ENCODE peak calls at places on chromosomes 12 and 14, in seven cellular contexts. X is kidney, Y is neural crest cell, A is mucosa of descending colon, E is Peyer's patch, H is fibroblast of pulmonary artery, W is endothelial cell. N is an unnamed sample.

GRCh38 chr12:47892819-47893218 is 12.0 kb downstream of the VDR start:
- DNase-seq in X (no peak), Y (no peak), A (no peak), E (no peak), H (no peak), W (no peak), N (no peak)

GRCh38 chr12:106139422-106140141 is 828 bp upstream of the NUAK1 start:
- DNase-seq in X (peak; percentile 95), Y (peak; percentile 55), A (peak; percentile 78), E (no peak), H (peak; percentile 72), W (peak; percentile 70), N (peak; percentile 95)

GRCh38 chr12:131947482-131948027 is 2.2 kb upstream of the EP400 start:
- DNase-seq in X (peak; percentile 45), Y (no peak), A (no peak), E (no peak), H (no peak), W (no peak), N (no peak)

GRCh38 chr14:23307687-23308644 is 1.3 kb downstream of the BCL2L2 start:
- DNase-seq in X (no peak), Y (no peak), A (no peak), E (no peak), H (peak; percentile 36), W (no peak), N (no peak)

GRCh38 chr12:11026118-11026517 is 3.7 kb upstream of the TAS2R19 start:
- DNase-seq in X (no peak), Y (no peak), A (no peak), E (no peak), H (no peak), W (peak; percentile 26), N (no peak)

GRCh38 chr14:99509871-99510555 is 28.8 kb downstream of the CCNK start:
- DNase-seq in X (peak; percentile 70), Y (no peak), A (no peak), E (no peak), H (no peak), W (no peak), N (no peak)

GRCh38 chr14:92880851-92881250 is 42.1 kb upstream of the CHGA start:
- DNase-seq in X (no peak), Y (no peak), A (peak; percentile 11), E (no peak), H (peak; percentile 60), W (no peak), N (peak; percentile 64)

GRCh38 chr14:101109981-101110728 is 206.6 kb upstream of the RTL1 start:
- DNase-seq in X (peak; percentile 48), Y (no peak), A (no peak), E (no peak), H (no peak), W (no peak), N (no peak)

GRCh38 chr12:95788637-95789036 is 1.9 kb downstream of the NTN4 start:
- DNase-seq in X (no peak), Y (no peak), A (no peak), E (no peak), H (peak; percentile 57), W (no peak), N (no peak)

GRCh38 chr12:52120951-52121847 is 41.7 kb downstream of the SMIM41 start:
- DNase-seq in X (no peak), Y (no peak), A (no peak), E (no peak), H (no peak), W (no peak), N (no peak)

GRCh38 chr12:125310461-125310860 is 245.2 kb downstream of the AACS start:
- DNase-seq in X (no peak), Y (no peak), A (no peak), E (no peak), H (no peak), W (no peak), N (no peak)

GRCh38 chr14:71651228-71651627 is 281.0 kb upstream of the RGS6 start:
- DNase-seq in X (no peak), Y (no peak), A (no peak), E (no peak), H (peak; percentile 95), W (no peak), N (peak; percentile 5)

GRCh38 chr12:2139651-2140050 is 86.9 kb downstream of the CACNA1C start:
- DNase-seq in X (no peak), Y (no peak), A (no peak), E (no peak), H (no peak), W (no peak), N (no peak)

GRCh38 chr14:77638738-77639137 is 22.3 kb upstream of the SPTLC2 start:
- DNase-seq in X (no peak), Y (no peak), A (no peak), E (no peak), H (peak; percentile 51), W (no peak), N (no peak)

GRCh38 chr12:67424784-67425183 is 155.6 kb downstream of the CAND1 start:
- DNase-seq in X (no peak), Y (no peak), A (no peak), E (no peak), H (no peak), W (no peak), N (no peak)

GRCh38 chr14:22071001-22071400 is 397.4 kb upstream of the OR4E1 start:
- DNase-seq in X (no peak), Y (no peak), A (peak; percentile 41), E (peak; percentile 76), H (no peak), W (no peak), N (no peak)

GRCh38 chr12:116202940-116203339 is 74.6 kb downstream of the MED13L start:
- DNase-seq in X (no peak), Y (no peak), A (no peak), E (no peak), H (no peak), W (no peak), N (no peak)

GRCh38 chr14:100526057-100526456 is 61.2 kb downstream of the BEGAIN start:
- DNase-seq in X (peak; percentile 21), Y (no peak), A (no peak), E (peak; percentile 2), H (no peak), W (no peak), N (no peak)

GRCh38 chr14:39243831-39244230 is 10.1 kb downstream of the MIA2 start:
- DNase-seq in X (no peak), Y (no peak), A (no peak), E (no peak), H (no peak), W (no peak), N (peak; percentile 29)

GRCh38 chr14:39246618-39247017 is 12.9 kb downstream of the MIA2 start:
- DNase-seq in X (no peak), Y (no peak), A (no peak), E (no peak), H (no peak), W (no peak), N (no peak)

GRCh38 chr14:39241637-39242036 is 7.9 kb downstream of the MIA2 start:
- DNase-seq in X (no peak), Y (no peak), A (no peak), E (no peak), H (no peak), W (no peak), N (no peak)

GRCh38 chr14:39240769-39241168 is 7.1 kb downstream of the MIA2 start:
- DNase-seq in X (no peak), Y (no peak), A (no peak), E (no peak), H (no peak), W (no peak), N (no peak)
- TF ChIP-seq CTCF in X (no peak), Y (no peak), A (no peak), E (no peak), H (no peak), W (no peak), N (no peak)

DNA sequence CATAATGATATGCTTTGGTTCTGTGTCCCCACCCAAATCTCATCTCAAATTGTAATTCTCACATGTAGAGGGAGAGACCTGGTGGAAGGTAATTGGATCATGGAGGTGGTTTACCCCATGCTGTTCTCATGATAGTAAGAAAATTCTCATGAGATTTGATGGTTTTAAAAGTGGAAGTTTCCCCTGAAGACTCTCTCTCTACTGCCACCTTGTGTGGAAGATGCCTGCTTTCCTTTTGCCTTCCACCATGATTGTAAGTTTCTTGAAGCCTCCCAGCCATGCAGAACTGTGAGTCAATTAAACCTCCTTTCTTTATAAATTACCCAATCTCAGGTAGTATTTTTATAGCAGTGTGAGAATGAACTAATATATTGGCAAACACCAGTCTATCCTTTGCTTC is 260.4 kb upstream of the PPFIA2 start:
- DNase-seq in X (no peak), Y (no peak), A (no peak), E (no peak), H (peak; percentile 11), W (no peak), N (no peak)
- TF ChIP-seq CTCF in X (peak; percentile 7), Y (peak; percentile 53), A (no peak), E (no peak), H (peak; percentile 11), W (no peak), N (no peak)

GRCh38 chr12:92404259-92404894 is 258.7 kb upstream of the BTG1 start:
- DNase-seq in X (no peak), Y (no peak), A (no peak), E (no peak), H (no peak), W (no peak), N (no peak)

GRCh38 chr12:92411687-92412086 is 266.0 kb upstream of the BTG1 start:
- DNase-seq in X (no peak), Y (no peak), A (no peak), E (no peak), H (no peak), W (no peak), N (no peak)

GRCh38 chr12:92403210-92404175 is 257.8 kb upstream of the BTG1 start:
- DNase-seq in X (no peak), Y (no peak), A (peak; percentile 36), E (peak; percentile 73), H (no peak), W (no peak), N (no peak)

GRCh38 chr12:92404921-92405320 is 259.3 kb upstream of the BTG1 start:
- DNase-seq in X (no peak), Y (no peak), A (no peak), E (no peak), H (no peak), W (no peak), N (no peak)

DNA sequence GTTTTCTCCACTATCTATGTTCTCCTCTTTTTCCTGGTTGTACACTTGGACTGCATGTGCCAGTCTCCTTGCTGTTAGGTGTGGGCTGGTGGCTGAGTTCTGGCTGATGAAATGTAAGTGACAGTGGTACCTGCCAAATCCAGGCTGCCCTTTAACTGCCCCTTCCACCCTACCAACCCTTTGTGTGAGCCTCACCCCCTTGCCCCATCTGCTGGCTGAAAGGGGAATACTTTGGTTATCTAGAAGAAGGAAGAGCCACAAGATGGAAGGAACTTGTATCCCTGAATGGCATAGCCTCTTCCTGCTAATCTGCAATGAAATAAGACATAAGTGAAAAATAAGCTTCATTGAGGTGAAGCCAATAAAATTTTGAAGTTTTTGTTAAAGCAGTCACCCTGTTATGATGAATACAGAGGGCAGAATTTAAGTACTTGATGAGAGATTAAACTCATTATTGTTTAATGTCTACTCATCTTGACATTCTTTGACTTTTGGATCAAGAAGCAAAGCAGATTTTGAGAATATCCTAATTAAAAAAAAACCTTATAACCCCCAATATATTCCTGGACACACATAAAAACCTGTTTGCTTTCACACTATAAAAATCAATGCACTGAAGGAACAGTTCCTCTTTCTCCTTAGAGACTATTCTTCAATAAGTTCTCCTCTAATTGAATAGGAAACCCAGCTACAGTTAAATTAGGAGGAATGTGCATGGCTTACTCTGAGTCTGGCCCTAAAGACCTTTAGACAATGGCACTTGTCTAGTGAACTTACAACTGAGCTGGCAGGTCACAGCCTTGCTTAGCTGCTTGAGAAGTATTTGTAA is 262.6 kb upstream of the BTG1 start:
- DNase-seq in X (no peak), Y (peak; percentile 11), A (peak; percentile 69), E (peak; percentile 75), H (peak; percentile 44), W (peak; percentile 39), N (peak; percentile 66)
- TF ChIP-seq CTCF in X (no peak), Y (peak; percentile 55), A (peak; percentile 15), E (peak; percentile 18), H (peak; percentile 60), W (peak; percentile 21), N (peak; percentile 64)

GRCh38 chr14:105495990-105496830 is 5.2 kb downstream of the TEDC1 start:
- DNase-seq in X (peak; percentile 69), Y (no peak), A (no peak), E (no peak), H (no peak), W (no peak), N (no peak)
- TF ChIP-seq CTCF in X (no peak), Y (no peak), A (no peak), E (no peak), H (no peak), W (no peak), N (no peak)